ENCODE peak calls at places on chromosomes 16 and 17, in five cellular contexts. H is uterus, T is sigmoid colon, K is GM23248, P is GM23338. L is an unnamed sample.

GRCh38 chr17:79952265-79952877 is 83.3 kb downstream of the TBC1D16 start:
- DNase-seq in T (peak), P (no peak), H (peak), K (no peak), L (no peak)

GRCh38 chr17:30548189-30548588 is 71.0 kb downstream of the GOSR1 start:
- DNase-seq in T (no peak), P (no peak), K (no peak), H (no peak), L (no peak)

GRCh38 chr17:78315355-78316114 is 44.3 kb downstream of the SOCS3 start:
- DNase-seq in H (peak), T (peak), P (peak), K (peak), L (no peak)

GRCh38 chr16:27816561-27816960 is 247.0 kb downstream of the GSG1L start:
- DNase-seq in K (no peak), P (no peak), H (no peak), T (peak), L (no peak)

GRCh38 chr16:81456523-81457325 is 12.1 kb downstream of the CMIP start:
- DNase-seq in K (no peak), P (no peak), T (no peak), H (no peak), L (no peak)

GRCh38 chr16:1707193-1707790 is 1.3 kb downstream of the MAPK8IP3 start:
- DNase-seq in K (peak), T (no peak), P (peak), H (no peak), L (no peak)

GRCh38 chr17:19386276-19386863 is 620 bp downstream of the MFAP4 start:
- DNase-seq in P (peak), T (peak), K (peak), H (peak), L (no peak)

GRCh38 chr17:67245694-67246397 is 850 bp upstream of the HELZ start:
- DNase-seq in H (no peak), T (no peak), K (peak), P (peak), L (no peak)

GRCh38 chr17:48544356-48545021 is 420 bp downstream of the HOXB2 start:
- DNase-seq in P (peak), H (peak), T (peak), K (peak), L (no peak)

GRCh38 chr17:2138318-2138717 is 83.4 kb downstream of the HIC1 start:
- DNase-seq in K (peak), T (no peak), H (no peak), P (no peak), L (no peak)

GRCh38 chr17:75854111-75854748 is 905 bp downstream of the WBP2 start:
- DNase-seq in H (no peak), P (no peak), T (peak), K (peak), L (no peak)

GRCh38 chr16:53769787-53770186 is 65.8 kb downstream of the FTO start:
- DNase-seq in T (no peak), P (no peak), H (no peak), K (no peak), L (no peak)

GRCh38 chr16:11736903-11737302 is 5.8 kb downstream of the TXNDC11 start:
- DNase-seq in P (no peak), T (no peak), H (no peak), K (no peak), L (no peak)

GRCh38 chr17:74345433-74346241 is 16.0 kb downstream of the BTBD17 start:
- DNase-seq in T (no peak), P (no peak), H (no peak), K (peak), L (no peak)

GRCh38 chr16:29842732-29843346 is 20.2 kb downstream of the CDIPT start:
- DNase-seq in H (no peak), P (no peak), K (no peak), T (no peak), L (no peak)

DNA sequence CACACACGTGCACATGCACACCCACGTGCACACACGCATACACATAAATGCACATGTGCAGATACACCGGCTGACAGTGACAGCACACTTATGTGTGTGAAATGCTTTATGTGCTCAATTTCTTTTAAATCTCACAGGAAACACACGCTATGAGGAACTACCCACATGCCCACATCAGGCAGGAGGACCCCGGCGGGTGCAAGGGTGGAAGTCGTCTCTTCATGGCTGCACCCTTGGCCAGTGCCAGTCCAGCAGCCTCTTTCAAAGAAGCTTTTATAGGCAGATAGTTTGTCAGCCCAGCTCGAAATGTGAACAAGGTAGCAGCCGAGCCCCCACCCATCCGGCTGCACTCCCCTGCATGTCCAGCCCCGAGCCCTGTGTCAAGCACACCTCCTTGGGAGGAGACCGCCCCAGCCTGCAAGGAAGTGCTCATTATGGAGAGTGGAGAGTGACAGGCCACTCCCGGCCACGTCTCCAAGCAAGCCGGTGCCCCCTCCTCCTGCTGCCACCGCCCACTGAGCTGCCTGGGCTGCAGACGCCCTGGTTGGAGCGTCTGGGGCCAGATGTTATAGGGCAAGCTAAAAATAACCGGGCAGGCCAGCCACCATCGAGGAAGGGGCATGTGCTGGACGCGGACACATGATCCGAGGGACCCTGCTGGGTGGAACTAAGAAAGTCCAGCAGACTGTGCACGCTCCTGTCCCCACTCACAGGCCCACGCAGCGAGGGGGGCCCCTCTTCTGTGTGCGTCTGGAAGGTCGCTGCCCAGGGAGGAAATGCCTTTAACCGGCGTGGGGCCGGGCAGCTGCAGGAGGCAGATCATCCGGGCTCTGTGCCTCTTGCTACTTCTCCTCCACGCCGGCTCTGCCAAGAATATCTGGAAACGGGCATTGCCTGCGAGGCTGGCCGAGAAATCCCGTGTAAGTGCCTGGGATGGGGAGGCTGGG is at the start of gene WFDC1:
- DNase-seq in H (peak), K (peak), P (peak), T (peak), L (no peak)
- H3K27ac ChIP-seq in H (no peak), K (no peak), P (no peak), T (peak), L (no peak)

GRCh38 chr16:2795714-2796143 is 2.5 kb upstream of the PRSS41 start:
- DNase-seq in P (no peak), K (no peak), H (no peak), T (peak), L (no peak)
- H3K4me3 ChIP-seq in P (no peak), K (no peak), H (no peak), T (no peak), L (no peak)

GRCh38 chr17:82247856-82248671 is 19.2 kb downstream of the SLC16A3 start:
- DNase-seq in P (no peak), K (no peak), H (no peak), T (peak), L (no peak)
- H3K27ac ChIP-seq in P (no peak), K (peak), H (peak), T (peak), L (no peak)

GRCh38 chr16:86819523-86819887 is 241.2 kb downstream of the FOXL1 start:
- DNase-seq in K (peak), P (peak), T (no peak), H (no peak), L (no peak)
- H3K4me3 ChIP-seq in K (no peak), P (no peak), T (no peak), H (no peak), L (no peak)

GRCh38 chr17:81308161-81308560 is 13.1 kb upstream of the SLC38A10 start:
- DNase-seq in T (no peak), H (no peak), P (no peak), K (no peak), L (no peak)
- H3K27ac ChIP-seq in T (no peak), H (no peak), P (no peak), K (no peak), L (no peak)

L was measured in iPS DF 6.9.